ENCODE peak calls at places on chromosome 11, in four cellular contexts. Y is AG09309, C is heart right ventricle, V is HL-60. D is an unnamed sample.

GRCh38 chr11:113260096-113260425 is 54.3 kb upstream of the TTC12 start:
- DNase-seq in Y (no peak), C (no peak), V (no peak), D (no peak)

GRCh38 chr11:119263352-119263940 is 53.5 kb downstream of the MCAM start:
- DNase-seq in Y (no peak), C (no peak), V (no peak), D (no peak)

GRCh38 chr11:73271936-73272679 is at the start of gene P2RY6:
- DNase-seq in Y (no peak), C (no peak), V (peak; percentile 96), D (peak; percentile 83)

GRCh38 chr11:38562562-38562961 is 1964.5 kb upstream of the RAG2 start:
- DNase-seq in Y (no peak), C (no peak), V (no peak), D (no peak)

GRCh38 chr11:57308426-57309060 is 16.2 kb downstream of the TNKS1BP1 start:
- DNase-seq in Y (no peak), C (no peak), V (no peak), D (no peak)

GRCh38 chr11:130278151-130278550 is 36.6 kb downstream of the ZBTB44 start:
- DNase-seq in Y (no peak), C (no peak), V (no peak), D (no peak)

GRCh38 chr11:11841121-11841604 is 609 bp upstream of the USP47 start:
- DNase-seq in Y (no peak), C (peak; percentile 52), V (peak; percentile 36), D (no peak)

GRCh38 chr11:109138200-109138599 is 283.8 kb upstream of the C11orf87 start:
- DNase-seq in Y (no peak), C (no peak), V (no peak), D (no peak)

GRCh38 chr11:12359761-12360160 is 17.6 kb upstream of the PARVA start:
- DNase-seq in Y (no peak), C (no peak), V (no peak), D (no peak)

GRCh38 chr11:82229346-82229745 is 504.3 kb downstream of the FAM181B start:
- DNase-seq in Y (no peak), C (no peak), V (no peak), D (no peak)

GRCh38 chr11:117915672-117916235 is 13.4 kb downstream of the TMPRSS13 start:
- DNase-seq in Y (no peak), C (no peak), V (no peak), D (peak; percentile 22)

GRCh38 chr11:10484461-10485180 is 29.6 kb downstream of the AMPD3 start:
- DNase-seq in Y (no peak), C (no peak), V (no peak), D (no peak)

GRCh38 chr11:118207079-118207478 is 17.7 kb downstream of the JAML start:
- DNase-seq in Y (no peak), C (no peak), V (no peak), D (no peak)

GRCh38 chr11:107691003-107691402 is 20.9 kb downstream of the SLN start:
- DNase-seq in Y (peak; percentile 49), C (no peak), V (no peak), D (no peak)

DNA sequence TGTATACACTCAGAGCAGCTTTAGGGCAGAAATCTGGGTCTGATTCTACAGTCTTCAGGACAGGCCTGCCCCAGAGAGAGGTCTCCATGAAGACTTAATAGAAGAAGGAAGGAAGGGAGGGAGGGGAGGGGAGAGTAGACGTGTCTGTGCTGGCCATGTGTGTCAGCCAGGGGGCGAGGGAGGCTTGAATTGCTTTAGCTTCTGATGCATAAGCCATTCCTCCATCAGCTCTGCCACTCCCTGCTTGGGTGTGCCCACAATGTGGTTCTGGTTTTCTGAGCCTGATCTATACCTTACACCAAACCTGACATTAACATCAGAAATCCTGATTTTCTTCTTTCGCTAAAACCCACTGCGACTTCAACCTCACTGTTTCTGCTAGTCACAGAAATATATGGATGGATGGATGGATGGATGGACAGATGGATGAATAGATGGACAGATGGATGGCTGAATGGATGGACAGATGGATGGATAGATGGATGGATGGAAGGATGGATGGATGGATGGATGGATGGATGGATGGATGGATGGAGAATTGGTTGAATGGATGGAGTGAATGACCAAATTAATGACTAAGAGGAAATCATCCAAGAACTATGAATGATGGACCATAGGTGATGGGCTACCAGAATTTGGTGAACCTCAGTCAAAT is 56.5 kb upstream of the PRDM11 start:
- DNase-seq in Y (no peak), C (no peak), V (peak; percentile 22), D (no peak)
- TF ChIP-seq CTCF in Y (peak; percentile 39), C (peak; percentile 23), V (no peak), D (no peak)

GRCh38 chr11:68852628-68853027 is 10.9 kb upstream of the CPT1A start:
- DNase-seq in Y (no peak), C (no peak), V (no peak), D (no peak)

GRCh38 chr11:68859123-68859522 is 17.4 kb upstream of the CPT1A start:
- DNase-seq in Y (no peak), C (no peak), V (no peak), D (no peak)

GRCh38 chr11:68854273-68854958 is 12.7 kb upstream of the CPT1A start:
- DNase-seq in Y (no peak), C (no peak), V (no peak), D (no peak)

GRCh38 chr11:68855205-68855978 is 13.7 kb upstream of the CPT1A start:
- DNase-seq in Y (no peak), C (peak; percentile 60), V (peak; percentile 72), D (no peak)

GRCh38 chr11:68857037-68857586 is 15.4 kb upstream of the CPT1A start:
- DNase-seq in Y (no peak), C (no peak), V (no peak), D (no peak)
- TF ChIP-seq CTCF in Y (no peak), C (no peak), V (no peak), D (no peak)

GRCh38 chr11:100687630-100688395 is 725 bp downstream of the ARHGAP42 start:
- DNase-seq in Y (peak; percentile 46), C (peak; percentile 66), V (peak; percentile 21), D (no peak)

GRCh38 chr11:100689141-100689540 is 2.1 kb downstream of the ARHGAP42 start:
- DNase-seq in Y (no peak), C (no peak), V (no peak), D (no peak)

GRCh38 chr11:100695911-100696310 is 8.8 kb downstream of the ARHGAP42 start:
- DNase-seq in Y (no peak), C (no peak), V (no peak), D (no peak)

GRCh38 chr11:100692290-100692689 is 5.2 kb downstream of the ARHGAP42 start:
- DNase-seq in Y (no peak), C (no peak), V (no peak), D (no peak)

DNA sequence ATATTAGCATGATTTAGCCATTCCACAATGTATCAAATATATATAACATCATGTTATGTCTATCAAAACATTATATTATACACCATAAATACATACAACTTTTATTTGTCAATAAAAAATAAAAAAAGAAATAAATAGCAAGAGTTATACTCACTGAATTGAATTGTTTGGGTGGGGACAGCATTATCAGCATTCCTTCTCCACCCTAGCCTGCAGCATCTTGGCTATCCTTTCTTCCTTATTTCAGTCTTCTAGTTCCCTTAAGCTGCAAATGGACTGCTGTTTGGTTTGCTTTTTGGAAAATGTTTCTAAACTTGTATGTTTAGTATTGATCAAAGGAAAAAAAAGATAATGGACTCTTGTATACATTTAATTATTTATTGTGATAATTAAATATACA is 4.8 kb downstream of the ARHGAP42 start:
- DNase-seq in Y (no peak), C (no peak), V (no peak), D (no peak)
- TF ChIP-seq CTCF in Y (no peak), C (no peak), V (no peak), D (no peak)

GRCh38 chr11:22728600-22729394 is 62.4 kb downstream of the GAS2 start:
- DNase-seq in Y (no peak), C (no peak), V (no peak), D (no peak)

GRCh38 chr11:22733433-22733832 is 67.0 kb downstream of the GAS2 start:
- DNase-seq in Y (no peak), C (no peak), V (no peak), D (no peak)

GRCh38 chr11:22732588-22732987 is 66.2 kb downstream of the GAS2 start:
- DNase-seq in Y (no peak), C (no peak), V (no peak), D (no peak)

GRCh38 chr11:22733849-22734248 is 67.4 kb downstream of the GAS2 start:
- DNase-seq in Y (no peak), C (no peak), V (no peak), D (no peak)

GRCh38 chr11:22730319-22730718 is 63.9 kb downstream of the GAS2 start:
- DNase-seq in Y (no peak), C (no peak), V (no peak), D (no peak)
- TF ChIP-seq CTCF in Y (no peak), C (peak; percentile 55), V (no peak), D (no peak)

DNA sequence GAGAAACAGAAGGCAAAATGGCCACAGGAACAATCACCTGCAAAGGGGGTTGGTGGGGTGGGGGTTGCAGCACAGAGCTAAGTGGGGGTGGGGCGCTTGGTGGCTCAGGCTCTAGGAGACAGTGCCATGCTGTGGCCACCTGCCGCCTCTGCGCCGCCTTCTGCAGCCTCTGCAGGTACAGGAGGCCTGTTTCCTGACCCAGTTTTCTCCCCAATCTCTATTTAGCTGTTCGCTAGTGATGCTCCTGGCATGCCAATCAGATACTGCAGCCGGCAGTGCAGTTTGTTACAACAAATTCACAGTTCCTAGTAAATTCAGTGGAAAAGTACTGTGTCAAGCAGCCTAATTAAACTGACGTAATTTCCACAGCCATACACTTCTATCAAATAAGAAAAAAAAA is 106.4 kb downstream of the SERGEF start:
- DNase-seq in Y (no peak), C (no peak), V (no peak), D (no peak)
- TF ChIP-seq CTCF in Y (peak; percentile 24), C (peak; percentile 25), V (no peak), D (no peak)

DNA sequence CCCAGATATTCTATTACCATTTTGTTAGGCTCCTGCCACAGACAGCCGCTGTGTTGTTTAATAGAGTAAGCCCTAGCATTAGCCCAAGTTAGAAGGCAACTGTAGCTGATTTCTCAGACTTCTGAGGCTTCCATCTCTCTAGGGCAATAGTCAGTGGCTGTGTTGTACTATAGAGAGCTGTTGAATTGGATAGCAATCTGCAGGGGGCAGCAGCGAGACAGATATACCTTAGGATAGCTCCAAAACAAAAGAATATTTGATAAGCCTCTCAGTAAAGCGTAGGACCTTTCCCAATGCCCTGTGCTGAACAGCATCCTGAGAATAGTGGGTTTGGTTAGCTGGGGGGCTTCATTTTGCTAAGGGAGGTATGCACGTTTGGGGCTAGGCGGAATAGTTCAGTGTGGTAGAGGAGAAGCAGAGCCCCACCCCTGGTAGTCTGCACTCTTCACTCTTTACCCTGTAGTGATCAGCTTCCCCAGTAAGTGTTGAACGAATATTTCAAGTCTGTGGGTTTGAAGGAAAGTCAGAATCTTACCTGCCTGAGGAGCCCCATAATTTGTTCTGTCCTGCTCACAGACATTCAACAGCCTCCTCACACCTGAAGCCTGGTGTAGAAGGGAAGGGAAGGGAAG is 515.1 kb downstream of the INSC start:
- DNase-seq in Y (no peak), C (no peak), V (peak; percentile 59), D (no peak)
- TF ChIP-seq CTCF in Y (no peak), C (peak; percentile 20), V (no peak), D (peak; percentile 41)

DNA sequence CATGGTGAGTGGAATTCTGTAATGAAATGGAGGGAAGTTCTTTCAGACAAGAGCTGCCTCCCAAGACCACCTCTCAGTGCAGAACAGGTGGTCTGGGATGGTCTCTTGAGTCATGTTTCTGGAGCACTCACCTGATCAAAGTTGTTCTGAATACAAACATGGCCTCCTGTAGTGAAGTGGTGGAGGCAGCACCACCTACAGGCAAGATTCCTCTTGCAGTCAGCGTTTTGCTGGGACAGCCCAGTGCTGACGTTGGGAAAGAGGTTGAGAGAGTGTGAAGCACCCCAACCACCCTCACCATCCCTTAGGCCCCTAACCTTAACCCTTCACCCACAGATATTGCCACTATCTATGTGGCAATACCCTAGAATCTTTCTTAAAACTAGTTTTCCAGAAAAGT is 371.4 kb downstream of the CADM1 start:
- DNase-seq in Y (no peak), C (no peak), V (peak; percentile 5), D (no peak)
- TF ChIP-seq CTCF in Y (no peak), C (peak; percentile 10), V (no peak), D (no peak)

GRCh38 chr11:92531051-92531747 is 306.6 kb downstream of the FAT3 start:
- DNase-seq in Y (no peak), C (no peak), V (no peak), D (no peak)
- TF ChIP-seq CTCF in Y (no peak), C (no peak), V (no peak), D (no peak)

D was measured in CD14-positive monocyte.